ENCODE peak calls at places on chromosome 21, in six cellular contexts. H is A549, K is aorta, Y is hepatocyte, P is heart left ventricle, Z is kidney. O is an unnamed sample.

GRCh38 chr21:32392880-32393676 is at the start of gene URB1:
- DNase-seq in H (peak; percentile 43), K (peak; percentile 98), Y (peak; percentile 90), P (peak; percentile 94), Z (peak; percentile 98), O (peak; percentile 94)

GRCh38 chr21:25838809-25839208 is 104.0 kb downstream of the GABPA start:
- DNase-seq in H (no peak), K (no peak), Y (no peak), P (no peak), Z (no peak), O (no peak)

GRCh38 chr21:40129809-40130208 is 262.6 kb downstream of the PCP4 start:
- DNase-seq in H (no peak), K (no peak), Y (no peak), P (no peak), Z (no peak), O (no peak)

GRCh38 chr21:36744560-36745231 is 45.8 kb downstream of the SIM2 start:
- DNase-seq in H (no peak), K (peak; percentile 76), Y (no peak), P (no peak), Z (peak; percentile 88), O (no peak)

GRCh38 chr21:32543975-32544374 is 41.3 kb downstream of the TCP10L start:
- DNase-seq in H (no peak), K (no peak), Y (no peak), P (no peak), Z (no peak), O (no peak)

GRCh38 chr21:25708467-25709065 is 26.1 kb downstream of the ATP5PF start:
- DNase-seq in H (peak; percentile 22), K (no peak), Y (peak; percentile 47), P (no peak), Z (no peak), O (peak; percentile 56)

GRCh38 chr21:40351006-40351405 is 483.8 kb downstream of the PCP4 start:
- DNase-seq in H (no peak), K (no peak), Y (no peak), P (no peak), Z (no peak), O (no peak)

GRCh38 chr21:22297575-22297974 is 1299.4 kb downstream of the NCAM2 start:
- DNase-seq in H (no peak), K (no peak), Y (no peak), P (no peak), Z (no peak), O (no peak)

GRCh38 chr21:36560933-36561575 is 81.1 kb upstream of the CLDN14 start:
- DNase-seq in H (no peak), K (no peak), Y (no peak), P (no peak), Z (no peak), O (no peak)

GRCh38 chr21:18524097-18524496 is 120.5 kb upstream of the TMPRSS15 start:
- DNase-seq in H (no peak), K (no peak), Y (no peak), P (no peak), Z (no peak), O (no peak)

GRCh38 chr21:34857122-34857713 is 188.4 kb downstream of the CLIC6 start:
- DNase-seq in H (no peak), K (no peak), Y (peak; percentile 35), P (no peak), Z (no peak), O (no peak)

GRCh38 chr21:42456457-42456856 is 39.6 kb downstream of the RSPH1 start:
- DNase-seq in H (no peak), K (no peak), Y (no peak), P (no peak), Z (no peak), O (no peak)

GRCh38 chr21:42454791-42455190 is 41.2 kb downstream of the RSPH1 start:
- DNase-seq in H (no peak), K (no peak), Y (no peak), P (no peak), Z (no peak), O (no peak)

GRCh38 chr21:42455754-42456440 is 40.1 kb downstream of the RSPH1 start:
- DNase-seq in H (no peak), K (no peak), Y (no peak), P (no peak), Z (no peak), O (no peak)

GRCh38 chr21:42454221-42454570 is 41.8 kb downstream of the RSPH1 start:
- DNase-seq in H (no peak), K (no peak), Y (no peak), P (no peak), Z (no peak), O (no peak)

GRCh38 chr21:42455196-42455595 is 40.8 kb downstream of the RSPH1 start:
- DNase-seq in H (no peak), K (no peak), Y (no peak), P (no peak), Z (no peak), O (no peak)
- H3K27ac ChIP-seq in H (no peak overlapping the region), K (no peak overlapping the region), Y (no peak overlapping the region), P (no peak overlapping the region), Z (no peak overlapping the region), O (no peak overlapping the region)

GRCh38 chr21:45033791-45034555 is 40.4 kb upstream of the ADARB1 start:
- DNase-seq in H (no peak), K (peak; percentile 78), Y (peak; percentile 27), P (no peak), Z (no peak), O (peak; percentile 89)
- H3K27ac ChIP-seq in H (no peak overlapping the region), K (peak overlapping the region; percentile 88), Y (peak overlapping the region; percentile 74), P (no peak overlapping the region), Z (peak overlapping the region; percentile 45), O (peak overlapping the region; percentile 97)

GRCh38 chr21:31340942-31341487 is 3.0 kb downstream of the TIAM1 start:
- DNase-seq in H (no peak), K (no peak), Y (no peak), P (no peak), Z (no peak), O (no peak)

GRCh38 chr21:31342328-31342727 is 1.7 kb downstream of the TIAM1 start:
- DNase-seq in H (no peak), K (no peak), Y (no peak), P (no peak), Z (no peak), O (no peak)

GRCh38 chr21:31346256-31346821 is 2.3 kb upstream of the TIAM1 start:
- DNase-seq in H (no peak), K (no peak), Y (no peak), P (no peak), Z (no peak), O (no peak)

GRCh38 chr21:31343030-31343510 is 991 bp downstream of the TIAM1 start:
- DNase-seq in H (no peak), K (no peak), Y (no peak), P (no peak), Z (no peak), O (no peak)

DNA sequence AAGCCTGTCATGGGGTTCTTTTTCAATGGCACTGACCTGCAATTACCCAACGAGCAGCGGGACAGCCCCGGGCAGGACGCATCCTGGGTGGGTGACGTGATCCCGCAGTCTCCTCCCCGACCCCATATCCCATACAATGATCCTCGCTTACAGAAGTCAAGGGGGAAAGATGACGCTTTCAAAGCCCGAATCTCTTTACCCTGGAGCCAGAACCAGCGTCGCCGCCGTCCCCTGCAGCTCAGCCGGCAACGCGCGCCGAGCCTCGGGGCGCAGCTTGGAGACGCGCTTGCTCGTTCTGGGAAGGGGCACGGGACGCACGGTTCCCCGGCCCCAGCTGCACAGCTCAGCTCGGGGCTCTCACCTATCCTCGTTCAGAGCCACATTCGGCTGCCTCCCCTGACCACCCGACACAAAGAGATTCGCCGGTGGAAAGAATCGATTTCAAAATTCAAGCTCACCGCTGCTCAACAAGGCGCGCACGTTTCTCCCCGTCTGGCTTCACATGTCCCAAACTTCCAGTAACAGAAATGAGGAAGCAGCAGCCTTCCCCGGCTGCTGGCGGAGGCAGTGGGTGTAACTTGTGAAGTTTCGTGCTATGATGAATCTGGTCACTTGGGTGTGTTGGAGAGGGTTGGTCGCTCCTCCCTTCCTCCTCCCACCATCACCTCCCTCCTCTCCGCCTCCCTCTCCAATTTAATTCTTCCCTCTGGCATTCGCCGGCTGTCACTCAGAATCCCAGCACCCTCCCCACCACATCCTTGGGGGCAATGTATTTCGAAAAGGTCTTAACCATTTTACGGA is at the start of gene TIAM1:
- DNase-seq in H (no peak), K (no peak), Y (peak; percentile 67), P (peak; percentile 49), Z (no peak), O (peak; percentile 70)
- H3K27ac ChIP-seq in H (no peak within 1 kb of the TSS), K (no peak within 1 kb of the TSS), Y (peak within 1 kb of the TSS; percentile 51), P (no peak within 1 kb of the TSS), Z (no peak within 1 kb of the TSS), O (no peak within 1 kb of the TSS)

DNA sequence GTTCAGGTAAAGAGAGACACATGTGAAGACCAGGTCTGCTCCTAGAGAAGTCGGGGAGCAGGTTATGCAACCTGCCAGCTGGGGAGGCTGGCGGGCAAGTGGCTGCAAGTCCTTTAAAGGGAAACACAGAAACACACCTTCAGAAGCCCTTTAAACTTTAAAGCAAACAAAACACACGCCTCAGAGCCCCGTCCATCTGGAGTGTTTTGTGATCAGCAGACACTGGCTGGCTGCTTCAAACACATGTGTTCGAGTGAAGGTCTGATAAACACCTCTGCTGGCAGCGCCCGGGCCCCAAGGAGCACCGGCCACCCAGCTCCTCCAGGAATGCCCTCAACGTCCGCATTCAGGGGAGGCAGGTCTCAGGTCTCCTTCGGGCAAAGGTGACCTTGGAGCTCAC is 15.2 kb downstream of the RIPK4 start:
- DNase-seq in H (no peak), K (peak; percentile 57), Y (peak; percentile 63), P (no peak), Z (peak; percentile 49), O (no peak)
- H3K27ac ChIP-seq in H (peak overlapping the region; percentile 71), K (no peak overlapping the region), Y (peak overlapping the region; percentile 72), P (no peak overlapping the region), Z (peak overlapping the region; percentile 44), O (peak overlapping the region; percentile 31)

GRCh38 chr21:42878678-42878992 is 704 bp downstream of the WDR4 start:
- DNase-seq in H (no peak), K (no peak), Y (no peak), P (no peak), Z (no peak), O (no peak)
- H3K27ac ChIP-seq in H (peak overlapping the region; percentile 96), K (no peak overlapping the region), Y (peak overlapping the region; percentile 93), P (peak overlapping the region; percentile 81), Z (no peak overlapping the region), O (peak overlapping the region; percentile 82)

DNA sequence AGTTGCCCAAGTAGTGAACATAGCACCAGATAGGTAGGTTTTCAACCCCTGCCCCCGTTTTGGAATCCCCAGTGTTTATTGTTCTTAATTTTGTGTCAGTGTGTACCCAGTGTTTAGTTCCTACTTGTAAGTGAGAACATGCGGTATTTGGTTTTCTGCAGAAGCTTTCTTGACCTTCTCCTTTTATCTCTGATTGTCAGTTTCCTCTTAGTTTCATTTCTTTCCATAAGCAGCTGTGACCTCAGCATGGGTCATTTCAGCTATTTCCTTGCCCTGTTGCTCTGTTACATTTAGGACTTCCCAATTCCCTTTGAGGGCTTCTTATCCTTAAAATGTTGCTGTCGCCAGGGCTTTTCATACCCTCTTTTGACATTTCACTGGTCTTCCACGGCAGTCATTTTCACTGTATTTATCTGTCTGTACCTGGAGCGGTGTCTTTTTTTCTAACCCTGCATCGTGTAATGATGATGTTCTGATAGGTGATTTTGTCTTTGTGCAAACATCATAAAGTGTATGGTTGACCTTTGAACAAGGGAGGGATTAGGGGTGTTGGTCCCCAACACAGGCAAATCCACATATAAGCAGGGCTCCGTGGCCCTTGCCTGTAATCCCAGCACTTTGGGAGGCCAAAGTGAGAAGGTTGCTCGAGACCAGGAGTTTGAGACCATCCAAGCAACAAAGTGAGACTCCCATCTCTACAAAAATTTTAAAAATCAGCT is 15.0 kb downstream of the ITSN1 start:
- DNase-seq in H (no peak), K (no peak), Y (no peak), P (no peak), Z (no peak), O (no peak)
- H3K27ac ChIP-seq in H (peak overlapping the region; percentile 88), K (no peak overlapping the region), Y (peak overlapping the region; percentile 75), P (no peak overlapping the region), Z (no peak overlapping the region), O (no peak overlapping the region)

O was measured in tibial artery.